ENCODE peak calls at places on chromosomes 7 and 10, in six cellular contexts. R, B, W, T, Y and I are unnamed samples.

GRCh38 chr10:35993816-35994515 is 351.9 kb upstream of the FZD8 start:
- DNase-seq in R (no peak), B (no peak), W (no peak), T (no peak), Y (no peak), I (no peak)

GRCh38 chr7:87627634-87627994 is 584 bp upstream of the RUNDC3B start:
- DNase-seq in R (no peak), B (peak), W (no peak), T (no peak), Y (no peak), I (no peak)

GRCh38 chr7:34851431-34851830 is 185.9 kb downstream of the DPY19L1 start:
- DNase-seq in R (no peak), B (no peak), W (no peak), T (no peak), Y (no peak), I (no peak)

GRCh38 chr7:149811221-149811620 is 27.0 kb upstream of the ZNF862 start:
- DNase-seq in R (no peak), B (no peak), W (no peak), T (no peak), Y (no peak), I (no peak)

GRCh38 chr7:108423089-108423989 is 32.9 kb downstream of the NRCAM start:
- DNase-seq in R (no peak), B (no peak), W (no peak), T (no peak), Y (no peak), I (no peak)

GRCh38 chr7:11193131-11193867 is 219.6 kb downstream of the PHF14 start:
- DNase-seq in R (no peak), B (peak), W (no peak), T (no peak), Y (no peak), I (no peak)

GRCh38 chr7:133364959-133365680 is 112.2 kb downstream of the EXOC4 start:
- DNase-seq in R (no peak), B (no peak), W (no peak), T (no peak), Y (no peak), I (no peak)

GRCh38 chr10:86304436-86304835 is 62.2 kb downstream of the GRID1 start:
- DNase-seq in R (no peak), B (no peak), W (no peak), T (no peak), Y (no peak), I (no peak)

GRCh38 chr10:111837985-111838384 is 345.6 kb downstream of the GPAM start:
- DNase-seq in R (no peak), B (no peak), W (no peak), T (no peak), Y (no peak), I (no peak)

GRCh38 chr10:75019360-75019759 is 92.1 kb upstream of the SAMD8 start:
- DNase-seq in R (no peak), B (no peak), W (no peak), T (no peak), Y (peak), I (peak)

GRCh38 chr10:50536617-50537252 is 87.0 kb downstream of the SGMS1 start:
- DNase-seq in R (no peak), B (no peak), W (no peak), T (no peak), Y (no peak), I (peak)

GRCh38 chr10:119543814-119544642 is 1.5 kb upstream of the RGS10 start:
- DNase-seq in R (no peak), B (no peak), W (no peak), T (no peak), Y (no peak), I (peak)

GRCh38 chr10:80200687-80201086 is 4.7 kb downstream of the ANXA11 start:
- DNase-seq in R (no peak), B (no peak), W (no peak), T (no peak), Y (no peak), I (no peak)

GRCh38 chr10:3067045-3067858 is at the start of gene PFKP:
- DNase-seq in R (peak), B (peak), W (peak), T (peak), Y (no peak), I (peak)

GRCh38 chr10:74244097-74244685 is 93.2 kb downstream of the ADK start:
- DNase-seq in R (peak), B (peak), W (peak), T (no peak), Y (peak), I (peak)

GRCh38 chr7:33262476-33262875 is 133.1 kb downstream of the BBS9 start:
- DNase-seq in R (no peak), B (no peak), W (no peak), T (no peak), Y (no peak), I (no peak)

GRCh38 chr7:81725003-81725402 is 44.8 kb downstream of the HGF start:
- DNase-seq in R (no peak), B (no peak), W (no peak), T (no peak), Y (no peak), I (no peak)

GRCh38 chr10:62559481-62560206 is 185.5 kb downstream of the ZNF365 start:
- DNase-seq in R (no peak), B (no peak), W (no peak), T (no peak), Y (no peak), I (no peak)

GRCh38 chr7:81186691-81187090 is 267.8 kb upstream of the SEMA3C start:
- DNase-seq in R (no peak), B (no peak), W (no peak), T (no peak), Y (no peak), I (no peak)

GRCh38 chr10:101672536-101672935 is 22.4 kb downstream of the FBXW4 start:
- DNase-seq in R (no peak), B (no peak), W (no peak), T (no peak), Y (no peak), I (no peak)

GRCh38 chr7:81111358-81111757 is 192.5 kb upstream of the SEMA3C start:
- DNase-seq in R (no peak), B (no peak), W (no peak), T (no peak), Y (peak), I (peak)

GRCh38 chr10:63200416-63200815 is 67.3 kb downstream of the NRBF2 start:
- DNase-seq in R (no peak), B (no peak), W (no peak), T (no peak), Y (no peak), I (no peak)

GRCh38 chr7:105690286-105690915 is 109.1 kb upstream of the EFCAB10 start:
- DNase-seq in R (no peak), B (no peak), W (no peak), T (no peak), Y (no peak), I (no peak)

GRCh38 chr7:55622241-55622835 is 50.0 kb upstream of the VOPP1 start:
- DNase-seq in R (no peak), B (no peak), W (no peak), T (no peak), Y (no peak), I (no peak)

GRCh38 chr10:98361131-98361633 is 53.8 kb downstream of the PYROXD2 start:
- DNase-seq in R (no peak), B (peak), W (no peak), T (no peak), Y (peak), I (peak)

GRCh38 chr10:79379512-79380124 is 32.3 kb downstream of the PPIF start:
- DNase-seq in R (no peak), B (peak), W (no peak), T (no peak), Y (no peak), I (no peak)

GRCh38 chr7:76231583-76231982 is 29.9 kb downstream of the SRRM3 start:
- DNase-seq in R (no peak), B (no peak), W (no peak), T (no peak), Y (no peak), I (no peak)

GRCh38 chr7:144407266-144407931 is 3.9 kb upstream of the NOBOX start:
- DNase-seq in R (no peak), B (peak), W (no peak), T (no peak), Y (no peak), I (peak)

GRCh38 chr10:85012305-85012704 is 683.9 kb downstream of the CCSER2 start:
- DNase-seq in R (no peak), B (no peak), W (no peak), T (no peak), Y (no peak), I (no peak)

GRCh38 chr7:100567045-100567730 is 6.5 kb downstream of the SAP25 start:
- DNase-seq in R (no peak), B (no peak), W (no peak), T (no peak), Y (no peak), I (no peak)

GRCh38 chr10:77732213-77733003 is 94.8 kb upstream of the KCNMA1 start:
- DNase-seq in R (no peak), B (no peak), W (no peak), T (no peak), Y (no peak), I (no peak)

GRCh38 chr10:85293483-85293882 is 965.1 kb downstream of the CCSER2 start:
- DNase-seq in R (no peak), B (no peak), W (no peak), T (no peak), Y (no peak), I (no peak)

GRCh38 chr7:40014376-40014775 is 64.3 kb downstream of the CDK13 start:
- DNase-seq in R (no peak), B (no peak), W (no peak), T (no peak), Y (no peak), I (peak)

GRCh38 chr10:27743736-27744477 is 1.7 kb downstream of the MKX start:
- DNase-seq in R (peak), B (peak), W (no peak), T (no peak), Y (no peak), I (peak)